ENCODE peak calls at places on chromosomes 1 and 21, in seven cellular contexts. One of them, this sample, is unnamed.

GRCh38 chr21:31278511-31279155 is 65.4 kb downstream of the TIAM1 start:
- DNase-seq in GM04504: no peak
- DNase-seq in activated CD4-positive, alpha-beta T cell treated with anti-CD3 and anti-CD28 coated beads, Interleukin-2, amount 50 U/mL, for 48 hours: no peak
- DNase-seq in foreskin fibroblast: no peak
- DNase-seq in naive thymus-derived CD4-positive, alpha-beta T cell: no peak
- DNase-seq in H1: no peak
- DNase-seq in BJ: no peak
- DNase-seq in this sample: no peak

GRCh38 chr1:2590233-2591141 is 3.9 kb downstream of the PRXL2B start:
- DNase-seq in GM04504: no peak
- DNase-seq in activated CD4-positive, alpha-beta T cell treated with anti-CD3 and anti-CD28 coated beads, Interleukin-2, amount 50 U/mL, for 48 hours: no peak
- DNase-seq in foreskin fibroblast: no peak
- DNase-seq in naive thymus-derived CD4-positive, alpha-beta T cell: no peak
- DNase-seq in H1: no peak
- DNase-seq in BJ: no peak
- DNase-seq in this sample: no peak

GRCh38 chr1:41659159-41659495 is 174.6 kb upstream of the EDN2 start:
- DNase-seq in GM04504: no peak
- DNase-seq in activated CD4-positive, alpha-beta T cell treated with anti-CD3 and anti-CD28 coated beads, Interleukin-2, amount 50 U/mL, for 48 hours: no peak
- DNase-seq in foreskin fibroblast: no peak
- DNase-seq in naive thymus-derived CD4-positive, alpha-beta T cell: no peak
- DNase-seq in H1: no peak
- DNase-seq in BJ: no peak
- DNase-seq in this sample: no peak

GRCh38 chr21:36629061-36629460 is 69.9 kb upstream of the SIM2 start:
- DNase-seq in GM04504: no peak
- DNase-seq in activated CD4-positive, alpha-beta T cell treated with anti-CD3 and anti-CD28 coated beads, Interleukin-2, amount 50 U/mL, for 48 hours: no peak
- DNase-seq in foreskin fibroblast: no peak
- DNase-seq in naive thymus-derived CD4-positive, alpha-beta T cell: no peak
- DNase-seq in H1: no peak
- DNase-seq in BJ: no peak
- DNase-seq in this sample: no peak

GRCh38 chr1:68826861-68827260 is 330.0 kb upstream of the DEPDC1 start:
- DNase-seq in GM04504: no peak
- DNase-seq in activated CD4-positive, alpha-beta T cell treated with anti-CD3 and anti-CD28 coated beads, Interleukin-2, amount 50 U/mL, for 48 hours: no peak
- DNase-seq in foreskin fibroblast: no peak
- DNase-seq in naive thymus-derived CD4-positive, alpha-beta T cell: no peak
- DNase-seq in H1: no peak
- DNase-seq in BJ: no peak
- DNase-seq in this sample: no peak

GRCh38 chr1:204411451-204412245 is at the start of gene PPP1R15B:
- DNase-seq in GM04504: peak; percentile 98
- DNase-seq in activated CD4-positive, alpha-beta T cell treated with anti-CD3 and anti-CD28 coated beads, Interleukin-2, amount 50 U/mL, for 48 hours: peak; percentile 97
- DNase-seq in foreskin fibroblast: peak; percentile 99
- DNase-seq in naive thymus-derived CD4-positive, alpha-beta T cell: peak; percentile 99
- DNase-seq in H1: peak; percentile 100
- DNase-seq in BJ: peak; percentile 94
- DNase-seq in this sample: peak; percentile 99

GRCh38 chr21:45556645-45557601 is 14.7 kb upstream of the SLC19A1 start:
- DNase-seq in GM04504: no peak
- DNase-seq in activated CD4-positive, alpha-beta T cell treated with anti-CD3 and anti-CD28 coated beads, Interleukin-2, amount 50 U/mL, for 48 hours: no peak
- DNase-seq in foreskin fibroblast: no peak
- DNase-seq in naive thymus-derived CD4-positive, alpha-beta T cell: no peak
- DNase-seq in H1: no peak
- DNase-seq in BJ: no peak
- DNase-seq in this sample: no peak

GRCh38 chr1:23273450-23274133 is 56.3 kb upstream of the HTR1D start:
- DNase-seq in GM04504: peak; percentile 66
- DNase-seq in activated CD4-positive, alpha-beta T cell treated with anti-CD3 and anti-CD28 coated beads, Interleukin-2, amount 50 U/mL, for 48 hours: no peak
- DNase-seq in foreskin fibroblast: peak; percentile 72
- DNase-seq in naive thymus-derived CD4-positive, alpha-beta T cell: no peak
- DNase-seq in H1: no peak
- DNase-seq in BJ: peak; percentile 34
- DNase-seq in this sample: no peak

GRCh38 chr1:169031566-169032224 is 74.8 kb upstream of the ATP1B1 start:
- DNase-seq in GM04504: no peak
- DNase-seq in activated CD4-positive, alpha-beta T cell treated with anti-CD3 and anti-CD28 coated beads, Interleukin-2, amount 50 U/mL, for 48 hours: no peak
- DNase-seq in foreskin fibroblast: no peak
- DNase-seq in naive thymus-derived CD4-positive, alpha-beta T cell: no peak
- DNase-seq in H1: no peak
- DNase-seq in BJ: peak; percentile 1
- DNase-seq in this sample: no peak

GRCh38 chr1:24708938-24709337 is 36.3 kb upstream of the CLIC4 start:
- DNase-seq in GM04504: no peak
- DNase-seq in activated CD4-positive, alpha-beta T cell treated with anti-CD3 and anti-CD28 coated beads, Interleukin-2, amount 50 U/mL, for 48 hours: no peak
- DNase-seq in foreskin fibroblast: no peak
- DNase-seq in naive thymus-derived CD4-positive, alpha-beta T cell: no peak
- DNase-seq in H1: no peak
- DNase-seq in BJ: no peak
- DNase-seq in this sample: no peak

GRCh38 chr1:82160903-82161302 is 360.2 kb downstream of the ADGRL2 start:
- DNase-seq in GM04504: no peak
- DNase-seq in activated CD4-positive, alpha-beta T cell treated with anti-CD3 and anti-CD28 coated beads, Interleukin-2, amount 50 U/mL, for 48 hours: no peak
- DNase-seq in foreskin fibroblast: no peak
- DNase-seq in naive thymus-derived CD4-positive, alpha-beta T cell: no peak
- DNase-seq in H1: no peak
- DNase-seq in BJ: no peak
- DNase-seq in this sample: no peak

GRCh38 chr1:240312872-240313271 is 221.2 kb downstream of the FMN2 start:
- DNase-seq in GM04504: peak; percentile 54
- DNase-seq in activated CD4-positive, alpha-beta T cell treated with anti-CD3 and anti-CD28 coated beads, Interleukin-2, amount 50 U/mL, for 48 hours: no peak
- DNase-seq in foreskin fibroblast: peak; percentile 91
- DNase-seq in naive thymus-derived CD4-positive, alpha-beta T cell: no peak
- DNase-seq in H1: no peak
- DNase-seq in BJ: peak; percentile 74
- DNase-seq in this sample: no peak

GRCh38 chr1:68495532-68495931 is 1.4 kb downstream of the DEPDC1 start:
- DNase-seq in GM04504: no peak
- DNase-seq in activated CD4-positive, alpha-beta T cell treated with anti-CD3 and anti-CD28 coated beads, Interleukin-2, amount 50 U/mL, for 48 hours: no peak
- DNase-seq in foreskin fibroblast: no peak
- DNase-seq in naive thymus-derived CD4-positive, alpha-beta T cell: no peak
- DNase-seq in H1: no peak
- DNase-seq in BJ: no peak
- DNase-seq in this sample: no peak

GRCh38 chr1:233791750-233792149 is 112.7 kb upstream of the SLC35F3 start:
- DNase-seq in GM04504: no peak
- DNase-seq in activated CD4-positive, alpha-beta T cell treated with anti-CD3 and anti-CD28 coated beads, Interleukin-2, amount 50 U/mL, for 48 hours: no peak
- DNase-seq in foreskin fibroblast: no peak
- DNase-seq in naive thymus-derived CD4-positive, alpha-beta T cell: no peak
- DNase-seq in H1: no peak
- DNase-seq in BJ: no peak
- DNase-seq in this sample: no peak

GRCh38 chr1:19643602-19644419 is at the start of gene NBL1:
- DNase-seq in GM04504: no peak
- DNase-seq in activated CD4-positive, alpha-beta T cell treated with anti-CD3 and anti-CD28 coated beads, Interleukin-2, amount 50 U/mL, for 48 hours: peak; percentile 77
- DNase-seq in foreskin fibroblast: peak; percentile 77
- DNase-seq in naive thymus-derived CD4-positive, alpha-beta T cell: peak; percentile 75
- DNase-seq in H1: peak; percentile 75
- DNase-seq in BJ: no peak
- DNase-seq in this sample: peak; percentile 68

GRCh38 chr1:1307261-1307907 is 346 bp downstream of the ACAP3 start:
- DNase-seq in GM04504: no peak
- DNase-seq in activated CD4-positive, alpha-beta T cell treated with anti-CD3 and anti-CD28 coated beads, Interleukin-2, amount 50 U/mL, for 48 hours: peak; percentile 30
- DNase-seq in foreskin fibroblast: peak; percentile 18
- DNase-seq in naive thymus-derived CD4-positive, alpha-beta T cell: no peak
- DNase-seq in H1: no peak
- DNase-seq in BJ: no peak
- DNase-seq in this sample: no peak

GRCh38 chr1:201990427-201990826 is 8.0 kb downstream of the RNPEP start:
- DNase-seq in GM04504: no peak
- DNase-seq in activated CD4-positive, alpha-beta T cell treated with anti-CD3 and anti-CD28 coated beads, Interleukin-2, amount 50 U/mL, for 48 hours: no peak
- DNase-seq in foreskin fibroblast: no peak
- DNase-seq in naive thymus-derived CD4-positive, alpha-beta T cell: no peak
- DNase-seq in H1: no peak
- DNase-seq in BJ: no peak
- DNase-seq in this sample: no peak

GRCh38 chr1:229203030-229203751 is 67.7 kb upstream of the RAB4A start:
- DNase-seq in GM04504: no peak
- DNase-seq in activated CD4-positive, alpha-beta T cell treated with anti-CD3 and anti-CD28 coated beads, Interleukin-2, amount 50 U/mL, for 48 hours: no peak
- DNase-seq in foreskin fibroblast: no peak
- DNase-seq in naive thymus-derived CD4-positive, alpha-beta T cell: no peak
- DNase-seq in H1: peak; percentile 82
- DNase-seq in BJ: no peak
- DNase-seq in this sample: no peak

GRCh38 chr21:35855463-35855862 is 204.9 kb downstream of the SETD4 start:
- DNase-seq in GM04504: no peak
- DNase-seq in activated CD4-positive, alpha-beta T cell treated with anti-CD3 and anti-CD28 coated beads, Interleukin-2, amount 50 U/mL, for 48 hours: no peak
- DNase-seq in foreskin fibroblast: peak; percentile 64
- DNase-seq in naive thymus-derived CD4-positive, alpha-beta T cell: no peak
- DNase-seq in H1: no peak
- DNase-seq in BJ: no peak
- DNase-seq in this sample: no peak

GRCh38 chr1:229887043-229887822 is 179.8 kb upstream of the GALNT2 start:
- DNase-seq in GM04504: no peak
- DNase-seq in activated CD4-positive, alpha-beta T cell treated with anti-CD3 and anti-CD28 coated beads, Interleukin-2, amount 50 U/mL, for 48 hours: no peak
- DNase-seq in foreskin fibroblast: no peak
- DNase-seq in naive thymus-derived CD4-positive, alpha-beta T cell: no peak
- DNase-seq in H1: peak; percentile 14
- DNase-seq in BJ: no peak
- DNase-seq in this sample: no peak

GRCh38 chr21:15543473-15543872 is 186.3 kb upstream of the USP25 start:
- DNase-seq in GM04504: no peak
- DNase-seq in activated CD4-positive, alpha-beta T cell treated with anti-CD3 and anti-CD28 coated beads, Interleukin-2, amount 50 U/mL, for 48 hours: no peak
- DNase-seq in foreskin fibroblast: no peak
- DNase-seq in naive thymus-derived CD4-positive, alpha-beta T cell: no peak
- DNase-seq in H1: no peak
- DNase-seq in BJ: no peak
- DNase-seq in this sample: no peak

GRCh38 chr1:15153184-15153841 is at the start of gene TMEM51:
- DNase-seq in GM04504: no peak
- DNase-seq in activated CD4-positive, alpha-beta T cell treated with anti-CD3 and anti-CD28 coated beads, Interleukin-2, amount 50 U/mL, for 48 hours: peak; percentile 24
- DNase-seq in foreskin fibroblast: no peak
- DNase-seq in naive thymus-derived CD4-positive, alpha-beta T cell: no peak
- DNase-seq in H1: peak; percentile 87
- DNase-seq in BJ: no peak
- DNase-seq in this sample: no peak

GRCh38 chr1:203592156-203592555 is 34.5 kb upstream of the ATP2B4 start:
- DNase-seq in GM04504: no peak
- DNase-seq in activated CD4-positive, alpha-beta T cell treated with anti-CD3 and anti-CD28 coated beads, Interleukin-2, amount 50 U/mL, for 48 hours: peak; percentile 20
- DNase-seq in foreskin fibroblast: no peak
- DNase-seq in naive thymus-derived CD4-positive, alpha-beta T cell: no peak
- DNase-seq in H1: peak; percentile 71
- DNase-seq in BJ: no peak
- DNase-seq in this sample: no peak

GRCh38 chr1:181479137-181479745 is 4.1 kb upstream of the CACNA1E start:
- DNase-seq in GM04504: peak; percentile 32
- DNase-seq in activated CD4-positive, alpha-beta T cell treated with anti-CD3 and anti-CD28 coated beads, Interleukin-2, amount 50 U/mL, for 48 hours: peak; percentile 18
- DNase-seq in foreskin fibroblast: peak; percentile 56
- DNase-seq in naive thymus-derived CD4-positive, alpha-beta T cell: peak; percentile 26
- DNase-seq in H1: peak; percentile 53
- DNase-seq in BJ: peak; percentile 4
- DNase-seq in this sample: peak; percentile 21

GRCh38 chr1:211517006-211517405 is 25.0 kb upstream of the RD3 start:
- DNase-seq in GM04504: no peak
- DNase-seq in activated CD4-positive, alpha-beta T cell treated with anti-CD3 and anti-CD28 coated beads, Interleukin-2, amount 50 U/mL, for 48 hours: no peak
- DNase-seq in foreskin fibroblast: no peak
- DNase-seq in naive thymus-derived CD4-positive, alpha-beta T cell: no peak
- DNase-seq in H1: no peak
- DNase-seq in BJ: no peak
- DNase-seq in this sample: no peak

GRCh38 chr1:67307251-67308060 is at the start of gene IL12RB2:
- DNase-seq in GM04504: no peak
- DNase-seq in activated CD4-positive, alpha-beta T cell treated with anti-CD3 and anti-CD28 coated beads, Interleukin-2, amount 50 U/mL, for 48 hours: peak; percentile 71
- DNase-seq in foreskin fibroblast: no peak
- DNase-seq in naive thymus-derived CD4-positive, alpha-beta T cell: peak; percentile 16
- DNase-seq in H1: peak; percentile 61
- DNase-seq in BJ: no peak
- DNase-seq in this sample: no peak

GRCh38 chr1:43074244-43074643 is 97.8 kb downstream of the EBNA1BP2 start:
- DNase-seq in GM04504: no peak
- DNase-seq in activated CD4-positive, alpha-beta T cell treated with anti-CD3 and anti-CD28 coated beads, Interleukin-2, amount 50 U/mL, for 48 hours: no peak
- DNase-seq in foreskin fibroblast: no peak
- DNase-seq in naive thymus-derived CD4-positive, alpha-beta T cell: no peak
- DNase-seq in H1: peak; percentile 44
- DNase-seq in BJ: no peak
- DNase-seq in this sample: no peak

This sample was measured in stimulated activated naive CD4-positive, alpha-beta T cell.